ENCODE peak calls at places on chromosomes 3 and 15, in ten cellular contexts. V, B, O, C, Y, K, L, A, R and G are unnamed samples.

GRCh38 chr15:90286678-90287077 is 21.2 kb downstream of the NGRN start:
- DNase-seq in B (no peak), R (peak), V (no peak), K (no peak), A (peak), C (no peak), L (peak), Y (peak), O (peak), G (no peak)

GRCh38 chr3:16181361-16181760 is 6.9 kb downstream of the GALNT15 start:
- DNase-seq in C (no peak), K (peak), R (peak), B (no peak), Y (no peak), V (peak), A (no peak), L (peak), O (no peak), G (no peak)

GRCh38 chr3:178618197-178618596 is 82.0 kb downstream of the KCNMB2 start:
- DNase-seq in L (no peak), Y (no peak), C (peak), O (no peak), R (peak), K (no peak), B (no peak), A (no peak), V (no peak), G (no peak)

GRCh38 chr15:73540161-73540560 is 93.0 kb downstream of the NPTN start:
- DNase-seq in K (no peak), L (no peak), C (no peak), R (no peak), Y (no peak), A (no peak), V (no peak), B (no peak), O (no peak), G (no peak)

GRCh38 chr3:179158336-179159039 is 10.3 kb downstream of the PIK3CA start:
- DNase-seq in O (no peak), Y (no peak), C (no peak), A (no peak), K (no peak), L (no peak), R (no peak), V (no peak), B (no peak), G (no peak)

GRCh38 chr3:50263443-50264388 is 5.2 kb upstream of the SEMA3B start:
- DNase-seq in R (peak), O (no peak), Y (no peak), L (no peak), K (no peak), A (no peak), V (no peak), B (no peak), C (no peak), G (no peak)

GRCh38 chr3:113117511-113118302 is 93.7 kb upstream of the BOC start:
- DNase-seq in V (no peak), L (no peak), O (no peak), C (no peak), R (no peak), K (no peak), Y (no peak), A (no peak), B (no peak), G (no peak)

GRCh38 chr15:40932146-40932545 is 3.0 kb downstream of the DLL4 start:
- DNase-seq in Y (peak), K (no peak), V (no peak), C (no peak), L (no peak), B (no peak), A (no peak), R (no peak), O (no peak), G (no peak)

GRCh38 chr15:98063871-98064270 is 103.4 kb downstream of the ARRDC4 start:
- DNase-seq in L (no peak), C (no peak), A (no peak), Y (no peak), R (no peak), K (no peak), V (no peak), B (no peak), O (no peak), G (no peak)

GRCh38 chr15:94924971-94925593 is 693.7 kb downstream of the MCTP2 start:
- DNase-seq in V (peak), A (no peak), C (no peak), O (no peak), Y (no peak), B (no peak), L (no peak), K (no peak), R (peak), G (no peak)

GRCh38 chr15:69219690-69220089 is 59.3 kb downstream of the GLCE start:
- DNase-seq in L (no peak), R (no peak), B (no peak), K (no peak), A (no peak), V (no peak), C (no peak), Y (no peak), O (no peak), G (no peak)

GRCh38 chr3:48018841-48019240 is 2.6 kb upstream of the MAP4 start:
- DNase-seq in L (no peak), Y (no peak), O (no peak), A (no peak), K (no peak), V (no peak), C (peak), R (peak), B (no peak), G (no peak)